ENCODE peak calls at places on chromosomes 5 and 9, in nine cellular contexts. F is dorsolateral prefrontal cortex, W is neural progenitor cell, S is cardiac muscle cell, M is prostate gland, L is hepatocyte, Z is ascending aorta, D is spleen, I is IMR-90. R is an unnamed sample.
A peak's percentile ranks its signal among the peaks of the same experiment; 100 is the strongest.

GRCh38 chr5:112908854-112909253 is 13.2 kb downstream of the REEP5 start:
- DNase-seq in L (no peak), S (no peak), W (no peak), I (no peak), D (no peak), M (no peak), F (no peak), Z (no peak), R (no peak)

GRCh38 chr9:29211681-29212589 is 1638.7 kb upstream of the C9orf72 start:
- DNase-seq in I (no peak), F (peak; percentile 51), Z (no peak), W (peak; percentile 84), D (no peak), S (peak; percentile 35), M (no peak), L (peak; percentile 85), R (no peak)

GRCh38 chr9:2413196-2413840 is 208.3 kb upstream of the VLDLR start:
- DNase-seq in W (no peak), F (no peak), S (no peak), M (no peak), D (no peak), L (no peak), Z (no peak), I (no peak), R (no peak)

GRCh38 chr9:8863886-8864881 is 1064.6 kb upstream of the DMAC1 start:
- DNase-seq in Z (no peak), M (no peak), D (no peak), S (peak; percentile 75), W (peak; percentile 45), L (no peak), F (no peak), I (no peak), R (no peak)

GRCh38 chr5:127011151-127011550 is 19.2 kb downstream of the MARCHF3 start:
- DNase-seq in M (no peak), I (peak; percentile 97), S (peak; percentile 73), Z (no peak), F (no peak), D (no peak), W (no peak), L (no peak), R (no peak)

GRCh38 chr5:80641353-80641752 is 13.1 kb upstream of the MSH3 start:
- DNase-seq in Z (no peak), I (no peak), M (no peak), W (no peak), F (no peak), L (no peak), S (no peak), D (no peak), R (no peak)

GRCh38 chr5:110476164-110476563 is 250.3 kb downstream of the TMEM232 start:
- DNase-seq in M (no peak), D (no peak), Z (no peak), F (no peak), L (no peak), W (no peak), S (no peak), I (no peak), R (no peak)

GRCh38 chr5:78795757-78796156 is 147.2 kb upstream of the LHFPL2 start:
- DNase-seq in F (no peak), M (no peak), S (no peak), W (no peak), Z (no peak), I (no peak), D (no peak), L (peak; percentile 25), R (no peak)

GRCh38 chr5:541148-541887 is 17.1 kb upstream of the SLC9A3 start:
- DNase-seq in L (no peak), I (no peak), W (peak; percentile 40), M (no peak), F (no peak), S (no peak), Z (no peak), D (peak; percentile 70), R (no peak)

GRCh38 chr5:15008476-15008875 is 136.9 kb upstream of the ANKH start:
- DNase-seq in D (no peak), F (peak; percentile 50), S (peak; percentile 98), M (peak; percentile 96), Z (peak; percentile 85), I (peak; percentile 98), L (peak; percentile 93), W (no peak), R (peak; percentile 20)

GRCh38 chr9:32350682-32351081 is 33.8 kb upstream of the ACO1 start:
- DNase-seq in L (peak; percentile 16), Z (no peak), W (no peak), F (no peak), M (no peak), D (no peak), I (peak; percentile 17), S (peak; percentile 55), R (peak; percentile 39)

DNA sequence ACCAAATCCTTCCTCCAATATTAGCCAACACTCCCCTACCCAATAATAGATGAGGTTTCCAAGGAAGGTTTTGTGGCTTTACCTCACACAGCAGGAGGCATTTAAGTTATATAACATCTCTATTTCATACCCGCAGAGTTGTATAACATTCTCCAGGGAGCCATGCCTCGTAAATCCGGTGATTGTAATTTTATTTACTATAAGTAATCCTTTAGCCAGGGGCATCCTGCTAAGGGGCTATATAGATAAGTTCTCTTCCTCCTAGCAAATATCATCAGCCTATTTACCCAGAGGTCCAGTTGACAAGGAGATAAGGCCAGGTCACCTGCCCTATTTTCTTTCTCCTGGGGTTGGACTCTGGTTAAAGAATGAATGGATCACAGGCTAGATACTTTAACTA is 2051.0 kb downstream of the EFNA5 start:
- DNase-seq in S (no peak), Z (no peak), D (no peak), F (no peak), M (no peak), W (no peak), L (peak; percentile 13), I (no peak), R (peak; percentile 80)
- H3K27ac ChIP-seq in S (no peak overlapping the region), Z (no peak overlapping the region), D (no peak overlapping the region), F (no peak overlapping the region), M (no peak overlapping the region), W (no peak overlapping the region), L (no peak overlapping the region), I (no peak overlapping the region), R (no peak overlapping the region)

GRCh38 chr5:141508808-141509611 is 20.1 kb downstream of the PCDHGC5 start:
- DNase-seq in Z (peak; percentile 61), W (peak; percentile 93), L (peak; percentile 78), F (no peak), I (peak; percentile 97), M (no peak), S (peak; percentile 96), D (no peak), R (no peak)

GRCh38 chr5:141510160-141510559 is 21.3 kb downstream of the PCDHGC5 start:
- DNase-seq in S (no peak), M (no peak), D (no peak), Z (no peak), L (no peak), I (no peak), F (no peak), W (no peak), R (no peak)

GRCh38 chr5:141506381-141507155 is 17.7 kb downstream of the PCDHGC5 start:
- DNase-seq in S (no peak), L (no peak), I (no peak), W (no peak), Z (no peak), D (no peak), F (no peak), M (no peak), R (no peak)

GRCh38 chr5:141507387-141508091 is 18.7 kb downstream of the PCDHGC5 start:
- DNase-seq in D (no peak), F (no peak), I (peak; percentile 94), Z (no peak), M (no peak), S (peak; percentile 91), W (peak; percentile 47), L (peak; percentile 52), R (no peak)

DNA sequence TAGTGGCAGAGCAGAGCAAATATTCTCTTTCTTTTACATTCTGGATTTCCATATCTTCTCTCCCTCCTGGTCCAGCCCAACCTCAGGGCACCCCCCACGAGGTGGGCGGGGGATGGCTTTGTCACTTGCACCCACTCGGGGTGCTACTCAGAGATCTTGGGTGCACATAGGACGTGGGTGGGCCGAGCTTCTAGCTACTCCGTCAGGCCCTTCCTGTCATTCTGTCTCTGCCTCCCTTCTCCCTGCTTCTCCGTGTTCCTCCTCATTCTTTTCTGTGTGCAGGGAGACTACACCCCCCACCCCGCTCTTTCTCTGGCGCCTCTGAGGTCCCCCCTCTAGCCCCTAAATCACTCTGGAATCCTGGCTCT is 19.5 kb downstream of the PCDHGC5 start:
- DNase-seq in M (no peak), I (no peak), W (no peak), Z (no peak), F (no peak), D (no peak), L (no peak), S (no peak), R (no peak)
- H3K4me3 ChIP-seq in M (no peak overlapping the region), I (peak overlapping the region; percentile 7), W (peak overlapping the region; percentile 5), Z (peak overlapping the region; percentile 53), F (peak overlapping the region; percentile 10), D (peak overlapping the region; percentile 11), L (no peak overlapping the region), S (peak overlapping the region; percentile 8), R (peak overlapping the region; percentile 74)

GRCh38 chr5:108255468-108255867 is 126.4 kb downstream of the FBXL17 start:
- DNase-seq in M (no peak), D (no peak), S (no peak), L (no peak), W (no peak), I (no peak), F (no peak), Z (no peak), R (no peak)

GRCh38 chr5:108260105-108260857 is 121.6 kb downstream of the FBXL17 start:
- DNase-seq in D (peak; percentile 77), I (peak; percentile 85), Z (no peak), L (peak; percentile 90), F (peak; percentile 73), S (peak; percentile 89), W (peak; percentile 92), M (peak; percentile 74), R (peak; percentile 52)

GRCh38 chr5:108259306-108259705 is 122.6 kb downstream of the FBXL17 start:
- DNase-seq in S (peak; percentile 38), F (no peak), I (peak; percentile 53), D (no peak), M (no peak), W (peak; percentile 10), Z (no peak), L (peak; percentile 24), R (no peak)

GRCh38 chr5:108260858-108261170 is 121.1 kb downstream of the FBXL17 start:
- DNase-seq in W (no peak), F (no peak), Z (no peak), L (no peak), D (no peak), S (no peak), M (no peak), I (no peak), R (no peak)

GRCh38 chr5:108258001-108258400 is 123.9 kb downstream of the FBXL17 start:
- DNase-seq in F (no peak), S (peak; percentile 8), W (no peak), M (no peak), D (no peak), I (peak; percentile 11), L (no peak), Z (no peak), R (no peak)
- H3K27ac ChIP-seq in F (no peak overlapping the region), S (no peak overlapping the region), W (no peak overlapping the region), M (no peak overlapping the region), D (no peak overlapping the region), I (no peak overlapping the region), L (no peak overlapping the region), Z (no peak overlapping the region), R (no peak overlapping the region)

DNA sequence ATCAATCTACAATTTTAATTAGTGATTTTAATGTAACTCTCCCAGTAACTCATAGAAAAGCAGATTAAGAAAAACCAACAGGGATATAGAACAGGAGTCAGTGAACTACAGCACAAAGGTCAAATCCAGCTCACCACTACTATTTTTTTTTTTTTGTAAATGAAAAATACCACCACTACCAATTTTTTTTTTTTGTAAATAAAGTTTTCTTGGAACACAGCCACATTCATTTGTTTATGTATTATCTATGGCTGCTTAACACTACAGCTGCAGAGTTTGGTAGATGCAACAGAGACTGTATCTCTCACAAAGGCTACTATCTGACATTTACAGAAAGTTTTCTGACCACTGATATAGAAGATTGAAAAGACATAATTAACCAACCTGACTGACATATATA is 11.7 kb downstream of the ZNF510 start:
- DNase-seq in I (no peak), M (no peak), L (no peak), S (no peak), F (no peak), Z (no peak), W (no peak), D (no peak), R (no peak)
- H3K4me3 ChIP-seq in I (no peak overlapping the region), M (no peak overlapping the region), L (peak overlapping the region; percentile 16), S (no peak overlapping the region), F (no peak overlapping the region), Z (no peak overlapping the region), W (no peak overlapping the region), D (no peak overlapping the region), R (no peak overlapping the region)